ENCODE peak calls at places on chromosomes 16 and 17, in five cellular contexts. One of them, this sample, is unnamed.
A peak's percentile ranks its signal among the peaks of the same experiment; 100 is the strongest.

GRCh38 chr17:43900858-43901754 is 6.2 kb downstream of the MPP2 start:
- DNase-seq in H1: no peak
- DNase-seq in WTC11: no peak
- DNase-seq in GM12878: no peak
- DNase-seq in HepG2: no peak
- DNase-seq in this sample: no peak

GRCh38 chr17:66268247-66268927 is 34.0 kb upstream of the PRKCA start:
- DNase-seq in H1: no peak
- DNase-seq in WTC11: no peak
- DNase-seq in GM12878: no peak
- DNase-seq in HepG2: no peak
- DNase-seq in this sample: no peak

GRCh38 chr17:10058924-10059683 is 139.3 kb downstream of the GAS7 start:
- DNase-seq in H1: no peak
- DNase-seq in WTC11: no peak
- DNase-seq in GM12878: peak; percentile 56
- DNase-seq in HepG2: no peak
- DNase-seq in this sample: no peak

GRCh38 chr17:38656959-38657823 is 17.6 kb downstream of the EPOP start:
- DNase-seq in H1: no peak
- DNase-seq in WTC11: no peak
- DNase-seq in GM12878: no peak
- DNase-seq in HepG2: peak; percentile 99
- DNase-seq in this sample: peak; percentile 11

GRCh38 chr16:87802670-87803069 is 36.9 kb upstream of the KLHDC4 start:
- DNase-seq in H1: no peak
- DNase-seq in WTC11: no peak
- DNase-seq in GM12878: no peak
- DNase-seq in HepG2: no peak
- DNase-seq in this sample: no peak

GRCh38 chr17:65072577-65073178 is 16.1 kb upstream of the GNA13 start:
- DNase-seq in H1: no peak
- DNase-seq in WTC11: no peak
- DNase-seq in GM12878: no peak
- DNase-seq in HepG2: peak; percentile 55
- DNase-seq in this sample: no peak

GRCh38 chr17:15263206-15263579 is 1.9 kb downstream of the PMP22 start:
- DNase-seq in H1: no peak
- DNase-seq in WTC11: peak; percentile 57
- DNase-seq in GM12878: no peak
- DNase-seq in HepG2: no peak
- DNase-seq in this sample: no peak

GRCh38 chr16:68368602-68368944 is 57.8 kb downstream of the PRMT7 start:
- DNase-seq in H1: no peak
- DNase-seq in WTC11: no peak
- DNase-seq in GM12878: no peak
- DNase-seq in HepG2: no peak
- DNase-seq in this sample: no peak

GRCh38 chr17:78993241-78993956 is 13.7 kb upstream of the LGALS3BP start:
- DNase-seq in H1: peak; percentile 92
- DNase-seq in WTC11: peak; percentile 85
- DNase-seq in GM12878: no peak
- DNase-seq in HepG2: peak; percentile 48
- DNase-seq in this sample: peak; percentile 69

GRCh38 chr16:29700253-29700987 is 21.4 kb downstream of the QPRT start:
- DNase-seq in H1: peak; percentile 84
- DNase-seq in WTC11: peak; percentile 83
- DNase-seq in GM12878: no peak
- DNase-seq in HepG2: peak; percentile 71
- DNase-seq in this sample: peak; percentile 84

GRCh38 chr17:30600830-30601494 is 123.8 kb downstream of the GOSR1 start:
- DNase-seq in H1: no peak
- DNase-seq in WTC11: no peak
- DNase-seq in GM12878: no peak
- DNase-seq in HepG2: no peak
- DNase-seq in this sample: no peak

GRCh38 chr16:19876501-19877059 is 8.1 kb downstream of the GPRC5B start:
- DNase-seq in H1: no peak
- DNase-seq in WTC11: no peak
- DNase-seq in GM12878: no peak
- DNase-seq in HepG2: no peak
- DNase-seq in this sample: no peak

GRCh38 chr16:21684199-21684598 is 20.4 kb downstream of the OTOA start:
- DNase-seq in H1: peak; percentile 82
- DNase-seq in WTC11: peak; percentile 66
- DNase-seq in GM12878: no peak
- DNase-seq in HepG2: peak; percentile 50
- DNase-seq in this sample: peak; percentile 49

GRCh38 chr16:66927012-66927436 is 1.7 kb upstream of the RRAD start:
- DNase-seq in H1: no peak
- DNase-seq in WTC11: peak; percentile 24
- DNase-seq in GM12878: no peak
- DNase-seq in HepG2: peak; percentile 68
- DNase-seq in this sample: no peak

GRCh38 chr17:42775534-42776098 is 2.4 kb downstream of the VPS25 start:
- DNase-seq in H1: no peak
- DNase-seq in WTC11: no peak
- DNase-seq in GM12878: no peak
- DNase-seq in HepG2: peak; percentile 53
- DNase-seq in this sample: peak; percentile 47

GRCh38 chr16:13756411-13756810 is 163.5 kb upstream of the ERCC4 start:
- DNase-seq in H1: no peak
- DNase-seq in WTC11: no peak
- DNase-seq in GM12878: no peak
- DNase-seq in HepG2: no peak
- DNase-seq in this sample: no peak
- TF ChIP-seq ATF2 in H1: no peak
- TF ChIP-seq ATF2 in WTC11: no peak
- TF ChIP-seq ATF2 in GM12878: no peak
- TF ChIP-seq ATF2 in HepG2: no peak
- TF ChIP-seq ATF2 in this sample: no peak

DNA sequence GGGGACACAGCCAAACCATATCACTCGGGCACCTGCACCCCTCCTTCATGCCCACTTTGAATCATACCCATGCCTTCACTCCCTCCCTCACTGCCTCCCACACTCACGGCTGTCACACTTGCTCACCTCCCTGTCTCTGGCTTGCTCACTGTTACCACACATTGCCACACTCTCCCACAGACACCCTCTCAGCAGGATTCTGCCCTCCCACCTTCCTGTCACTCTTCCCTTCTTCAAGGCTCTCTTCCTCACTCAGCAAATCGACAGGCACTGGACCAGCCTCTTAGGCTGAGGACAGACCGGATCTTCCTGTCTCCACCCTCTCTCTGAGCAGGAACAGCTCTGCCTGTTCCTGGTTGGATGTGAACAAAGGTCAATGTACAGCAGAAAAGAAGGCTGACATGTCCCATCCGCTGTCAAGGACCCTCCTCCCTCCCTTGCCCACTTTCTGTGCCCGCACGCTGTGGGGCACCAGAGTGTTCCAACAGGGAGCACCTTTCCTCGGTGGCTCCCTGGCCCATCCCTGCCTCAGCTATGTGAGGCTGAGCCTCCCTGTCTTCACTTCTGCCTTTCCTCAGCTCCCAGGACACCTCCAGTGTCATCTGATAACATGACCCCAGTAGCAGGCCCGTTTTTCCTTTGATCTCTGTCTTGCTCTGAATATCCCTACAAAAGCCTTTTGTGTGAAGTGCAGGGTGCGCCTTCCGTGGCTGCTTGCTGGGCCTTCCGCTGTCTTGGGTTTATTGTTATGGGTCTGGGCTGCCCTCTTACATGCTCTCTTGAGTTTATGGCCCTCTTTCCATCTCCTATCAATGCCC is 47.0 kb downstream of the CCDC182 start:
- DNase-seq in H1: peak; percentile 37
- DNase-seq in WTC11: no peak
- DNase-seq in GM12878: no peak
- DNase-seq in HepG2: peak; percentile 59
- DNase-seq in this sample: no peak
- TF ChIP-seq ATF2 in H1: no peak
- TF ChIP-seq ATF2 in WTC11: no peak
- TF ChIP-seq ATF2 in GM12878: no peak
- TF ChIP-seq ATF2 in HepG2: no peak
- TF ChIP-seq ATF2 in this sample: no peak

DNA sequence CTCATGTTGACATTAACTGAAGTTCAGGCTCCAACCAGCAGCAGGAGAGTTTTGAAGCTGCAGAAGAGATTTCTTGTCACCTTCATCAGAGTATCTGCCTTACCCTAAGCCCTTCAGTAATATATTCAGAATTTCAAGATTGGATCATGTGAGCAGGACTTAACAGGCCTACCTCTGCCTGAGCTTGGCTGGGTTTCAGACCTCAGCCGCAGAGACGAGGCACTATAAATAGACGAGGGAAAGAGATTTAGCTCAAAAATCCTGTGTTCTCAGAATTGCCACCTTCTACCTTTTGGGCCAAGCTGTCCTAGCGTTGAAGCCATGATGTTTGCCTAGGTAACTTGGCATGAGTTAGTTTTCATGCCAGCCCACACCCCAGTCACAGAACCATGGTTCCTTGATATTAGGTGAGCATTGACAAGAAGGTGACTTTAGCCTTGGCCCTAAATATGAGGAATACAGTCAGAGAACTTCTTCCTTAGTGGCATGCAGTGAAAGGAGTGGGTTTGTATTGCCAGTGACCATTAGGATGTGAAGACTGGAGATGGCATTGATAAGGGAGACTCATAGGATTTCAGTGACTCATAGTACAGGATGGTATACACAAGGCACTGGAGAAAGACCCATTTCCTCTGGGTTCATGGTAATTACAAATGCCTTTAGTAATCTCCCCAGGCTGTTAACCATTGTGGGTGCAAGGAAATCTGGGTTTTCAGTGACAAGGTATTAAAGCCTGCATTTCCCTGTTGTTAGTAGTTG is 224.3 kb downstream of the MSI2 start:
- DNase-seq in H1: no peak
- DNase-seq in WTC11: no peak
- DNase-seq in GM12878: no peak
- DNase-seq in HepG2: peak; percentile 31
- DNase-seq in this sample: peak; percentile 47
- TF ChIP-seq ATF2 in H1: no peak
- TF ChIP-seq ATF2 in WTC11: no peak
- TF ChIP-seq ATF2 in GM12878: no peak
- TF ChIP-seq ATF2 in HepG2: no peak
- TF ChIP-seq ATF2 in this sample: no peak

GRCh38 chr17:77352441-77352840 is 211.7 kb downstream of the SEC14L1 start:
- DNase-seq in H1: no peak
- DNase-seq in WTC11: no peak
- DNase-seq in GM12878: no peak
- DNase-seq in HepG2: no peak
- DNase-seq in this sample: no peak
- TF ChIP-seq ATF2 in H1: no peak
- TF ChIP-seq ATF2 in WTC11: no peak
- TF ChIP-seq ATF2 in GM12878: no peak
- TF ChIP-seq ATF2 in HepG2: no peak
- TF ChIP-seq ATF2 in this sample: no peak

GRCh38 chr17:57278740-57279387 is 22.5 kb downstream of the MSI2 start:
- DNase-seq in H1: no peak
- DNase-seq in WTC11: no peak
- DNase-seq in GM12878: no peak
- DNase-seq in HepG2: no peak
- DNase-seq in this sample: no peak

GRCh38 chr17:57275365-57275764 is 19.0 kb downstream of the MSI2 start:
- DNase-seq in H1: no peak
- DNase-seq in WTC11: no peak
- DNase-seq in GM12878: no peak
- DNase-seq in HepG2: no peak
- DNase-seq in this sample: no peak

GRCh38 chr17:57277923-57278604 is 21.7 kb downstream of the MSI2 start:
- DNase-seq in H1: no peak
- DNase-seq in WTC11: no peak
- DNase-seq in GM12878: no peak
- DNase-seq in HepG2: no peak
- DNase-seq in this sample: no peak

GRCh38 chr17:57274162-57274561 is 17.8 kb downstream of the MSI2 start:
- DNase-seq in H1: no peak
- DNase-seq in WTC11: no peak
- DNase-seq in GM12878: no peak
- DNase-seq in HepG2: no peak
- DNase-seq in this sample: no peak

DNA sequence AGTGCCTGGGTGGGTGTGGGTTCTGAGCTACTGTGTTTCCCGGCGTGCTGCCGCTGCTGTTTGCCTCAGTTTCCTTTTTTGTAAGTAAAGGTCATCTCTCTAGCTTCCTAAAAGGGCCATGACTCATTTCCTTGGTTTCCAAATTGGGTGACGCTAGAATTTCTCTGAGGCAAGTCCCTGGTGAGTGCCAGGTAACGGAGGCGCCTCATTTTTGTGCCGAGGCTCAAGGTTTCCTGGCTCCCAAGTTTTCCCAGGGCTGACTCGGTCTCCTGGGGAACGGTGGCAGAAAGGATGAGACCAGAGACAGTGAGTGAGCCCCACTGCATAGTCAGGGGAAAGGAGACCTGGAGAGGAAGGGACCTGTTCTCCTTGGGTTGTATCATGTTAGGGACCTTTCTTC is 20.3 kb downstream of the MSI2 start:
- DNase-seq in H1: no peak
- DNase-seq in WTC11: no peak
- DNase-seq in GM12878: no peak
- DNase-seq in HepG2: no peak
- DNase-seq in this sample: no peak
- TF ChIP-seq ATF2 in H1: no peak
- TF ChIP-seq ATF2 in WTC11: no peak
- TF ChIP-seq ATF2 in GM12878: no peak
- TF ChIP-seq ATF2 in HepG2: no peak
- TF ChIP-seq ATF2 in this sample: no peak

GRCh38 chr17:4768281-4768680 is 3.4 kb upstream of the TM4SF5 start:
- DNase-seq in H1: no peak
- DNase-seq in WTC11: no peak
- DNase-seq in GM12878: no peak
- DNase-seq in HepG2: no peak
- DNase-seq in this sample: no peak
- TF ChIP-seq ATF2 in H1: no peak
- TF ChIP-seq ATF2 in WTC11: no peak
- TF ChIP-seq ATF2 in GM12878: no peak
- TF ChIP-seq ATF2 in HepG2: no peak
- TF ChIP-seq ATF2 in this sample: no peak

DNA sequence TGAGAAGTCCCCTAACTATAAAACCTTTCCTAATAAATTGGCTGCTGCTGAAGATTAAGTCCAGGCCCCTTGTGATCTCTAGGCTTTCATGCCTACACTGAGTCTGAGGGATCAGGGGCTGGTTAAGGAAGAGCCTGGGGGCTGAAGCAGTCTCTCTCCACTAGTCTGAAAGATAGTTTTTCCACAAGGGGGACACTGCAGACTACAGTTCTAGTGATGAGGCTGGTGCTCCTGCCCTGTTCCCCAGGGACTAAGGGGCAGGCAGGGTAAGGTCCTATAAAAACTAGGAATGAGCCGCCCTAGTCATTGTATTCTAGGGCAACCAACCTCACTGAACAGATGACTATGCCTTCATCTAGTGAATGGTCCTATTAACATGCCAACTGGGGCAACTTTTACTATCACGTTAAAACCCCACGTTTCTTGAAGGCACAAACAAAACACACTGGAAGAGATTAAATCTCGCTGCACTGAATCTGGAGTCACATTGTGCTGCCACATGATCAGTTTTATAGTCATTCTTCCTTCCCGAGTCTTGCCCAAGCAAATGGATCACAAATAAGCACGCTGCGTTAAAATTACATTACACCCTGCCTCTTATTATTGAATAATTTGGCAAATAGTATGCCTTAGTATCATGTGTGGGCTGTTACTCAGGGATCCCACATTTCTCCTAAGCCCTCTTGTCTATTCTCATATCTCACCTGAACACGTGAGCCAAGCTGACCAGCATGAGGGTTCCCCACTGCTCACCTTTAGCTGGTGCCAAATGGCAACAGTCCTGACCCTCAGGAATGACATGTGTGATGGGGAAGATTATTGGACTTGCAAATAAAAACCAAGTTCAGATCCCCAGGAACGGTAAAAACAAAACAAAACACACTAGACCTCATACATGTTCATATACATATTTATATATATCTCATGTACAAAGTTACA is 95.4 kb upstream of the TOB1 start:
- DNase-seq in H1: no peak
- DNase-seq in WTC11: no peak
- DNase-seq in GM12878: no peak
- DNase-seq in HepG2: no peak
- DNase-seq in this sample: no peak
- TF ChIP-seq ATF2 in H1: no peak
- TF ChIP-seq ATF2 in WTC11: no peak
- TF ChIP-seq ATF2 in GM12878: no peak
- TF ChIP-seq ATF2 in HepG2: no peak
- TF ChIP-seq ATF2 in this sample: no peak